ENCODE peak calls at places on chromosomes 7 and 10, in six cellular contexts. V is fibroblast of lung, S is body of pancreas, K is PC-3, N is cardiac fibroblast, D is cardiac muscle cell. Y is an unnamed sample.

GRCh38 chr10:16314259-16314658 is 122.6 kb upstream of the PTER start:
- DNase-seq in N (no peak), S (no peak), D (no peak), K (no peak), V (no peak), Y (no peak)

GRCh38 chr10:79383974-79384606 is 36.8 kb downstream of the PPIF start:
- DNase-seq in D (no peak), N (no peak), K (no peak), V (no peak), S (no peak), Y (no peak)

GRCh38 chr10:34081948-34082347 is 733.1 kb downstream of the PARD3 start:
- DNase-seq in S (no peak), K (peak), D (no peak), N (no peak), V (no peak), Y (no peak)

GRCh38 chr7:91569702-91570457 is 305.6 kb downstream of the FZD1 start:
- DNase-seq in K (peak), V (peak), D (no peak), S (no peak), N (peak), Y (no peak)

GRCh38 chr7:95027181-95027872 is 119.9 kb downstream of the PPP1R9A start:
- DNase-seq in N (no peak), K (no peak), S (no peak), D (no peak), V (no peak), Y (no peak)

GRCh38 chr10:6148908-6149307 is 53.8 kb upstream of the PFKFB3 start:
- DNase-seq in N (no peak), S (no peak), D (no peak), K (peak), V (no peak), Y (no peak)

GRCh38 chr7:92360387-92360786 is 86.9 kb upstream of the GATAD1 start:
- DNase-seq in D (no peak), V (no peak), S (no peak), N (no peak), K (no peak), Y (no peak)

GRCh38 chr10:60856405-60856804 is 78.1 kb downstream of the CDK1 start:
- DNase-seq in V (no peak), K (no peak), S (no peak), D (no peak), N (no peak), Y (no peak)

GRCh38 chr7:5528071-5528814 is 104.6 kb upstream of the TNRC18 start:
- DNase-seq in S (peak), N (peak), V (peak), D (peak), K (no peak), Y (no peak)

GRCh38 chr10:102603946-102604345 is 40.3 kb upstream of the TRIM8 start:
- DNase-seq in V (peak), K (no peak), N (peak), D (peak), S (no peak), Y (no peak)

GRCh38 chr7:16657656-16658279 is 11.8 kb downstream of the BZW2 start:
- DNase-seq in D (peak), N (peak), V (peak), K (peak), S (peak), Y (no peak)

GRCh38 chr7:157983442-157984137 is 604.0 kb downstream of the PTPRN2 start:
- DNase-seq in K (no peak), V (no peak), S (peak), N (no peak), D (no peak), Y (no peak)

GRCh38 chr10:113232928-113233511 is 283.0 kb downstream of the TCF7L2 start:
- DNase-seq in V (no peak), S (no peak), N (no peak), K (no peak), D (peak), Y (no peak)

GRCh38 chr10:102815790-102816549 is 21.2 kb downstream of the CYP17A1 start:
- DNase-seq in S (peak), N (peak), K (no peak), D (peak), V (peak), Y (no peak)

GRCh38 chr7:73451780-73452398 is 18.3 kb downstream of the FZD9 start:
- DNase-seq in K (peak), N (peak), V (peak), D (peak), S (peak), Y (peak)

GRCh38 chr10:130339091-130339490 is 202.9 kb downstream of the GLRX3 start:
- DNase-seq in N (no peak), K (no peak), D (no peak), V (no peak), S (no peak), Y (no peak)

GRCh38 chr7:82472966-82473365 is 29.4 kb upstream of the CACNA2D1 start:
- DNase-seq in K (no peak), V (no peak), N (no peak), S (no peak), D (no peak), Y (no peak)

GRCh38 chr10:93746844-93747284 is 10.9 kb upstream of the LGI1 start:
- DNase-seq in D (peak), S (no peak), N (peak), V (peak), K (peak), Y (no peak)

GRCh38 chr7:121714559-121715303 is 158.2 kb upstream of the PTPRZ1 start:
- DNase-seq in D (no peak), S (peak), K (no peak), V (no peak), N (no peak), Y (no peak)

GRCh38 chr10:23412223-23412622 is 26.7 kb upstream of the OTUD1 start:
- DNase-seq in K (peak), N (peak), D (peak), S (no peak), V (peak), Y (no peak)

GRCh38 chr10:55410415-55410885 is 609.4 kb upstream of the PCDH15 start:
- DNase-seq in N (peak), S (peak), K (peak), D (peak), V (peak), Y (peak)

DNA sequence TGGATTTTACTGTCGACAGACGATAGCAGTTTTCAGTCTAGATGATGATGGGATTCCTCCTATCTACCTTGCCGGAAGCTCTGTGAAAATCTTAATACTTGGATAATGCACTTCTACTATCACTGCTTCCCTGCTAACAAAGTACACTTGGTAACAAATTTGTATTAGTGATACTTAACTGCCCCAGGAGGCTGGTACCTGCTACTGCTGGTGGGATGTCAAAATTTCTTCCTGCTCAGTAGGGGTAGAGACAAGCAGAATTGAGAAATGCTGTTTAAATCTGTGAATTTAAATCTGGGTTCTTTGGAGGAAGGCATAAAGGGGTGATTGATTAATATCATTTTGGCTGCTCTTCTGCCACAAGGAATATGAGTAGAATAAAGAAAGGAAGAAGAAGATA is 99.8 kb upstream of the STRIP2 start:
- DNase-seq in V (no peak), K (no peak), D (no peak), S (no peak), N (no peak), Y (no peak)
- TF ChIP-seq CTCF in V (no peak), K (no peak), D (no peak), S (no peak), N (no peak), Y (no peak)

GRCh38 chr10:117860823-117861222 is 185.9 kb downstream of the RAB11FIP2 start:
- DNase-seq in S (no peak), K (peak), N (peak), V (no peak), D (peak), Y (no peak)
- TF ChIP-seq CTCF in S (peak), K (peak), N (no peak), V (peak), D (peak), Y (peak)

GRCh38 chr10:14773551-14774213 is 1.0 kb downstream of the FAM107B start:
- DNase-seq in V (no peak), D (no peak), N (no peak), S (no peak), K (no peak), Y (no peak)
- TF ChIP-seq CTCF in V (peak), D (peak), N (peak), S (peak), K (no peak), Y (peak)

GRCh38 chr10:131427901-131428300 is 116.4 kb upstream of the TCERG1L start:
- DNase-seq in V (no peak), D (no peak), K (no peak), S (no peak), N (no peak), Y (no peak)
- TF ChIP-seq CTCF in V (no peak), D (no peak), K (no peak), S (no peak), N (no peak), Y (no peak)

DNA sequence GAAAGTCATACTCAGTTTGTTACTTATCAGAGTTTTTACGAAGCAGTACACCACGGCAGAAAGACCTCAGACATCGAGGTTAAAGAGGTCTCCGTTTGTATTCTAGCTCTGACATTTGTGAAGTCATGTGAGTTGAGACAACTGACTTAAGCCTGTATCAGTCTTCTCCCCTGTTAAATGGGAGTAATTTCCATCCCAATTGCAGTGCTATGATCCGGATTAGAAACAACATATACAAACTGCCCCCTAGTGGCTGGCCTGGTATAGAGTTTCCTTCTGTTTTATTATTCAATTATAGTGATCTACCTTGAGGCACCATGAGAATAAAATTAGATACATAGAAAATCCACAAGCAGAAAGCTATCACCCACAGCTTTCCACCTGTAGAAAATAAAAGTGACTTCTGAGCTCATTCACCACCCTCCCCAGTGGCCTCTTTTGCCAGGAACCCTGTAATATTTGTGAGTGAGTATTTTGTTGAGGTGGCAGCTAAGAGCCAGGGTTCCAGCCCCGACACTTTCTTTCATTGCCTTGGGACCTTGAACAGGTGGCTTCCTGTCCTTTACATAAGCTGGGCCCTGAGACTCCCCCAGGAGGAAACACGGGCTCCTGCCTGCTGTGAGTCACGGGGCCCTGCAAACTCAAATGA is 607.2 kb upstream of the MGMT start:
- DNase-seq in V (peak), N (peak), D (peak), S (no peak), K (peak), Y (peak)
- TF ChIP-seq CTCF in V (peak), N (peak), D (peak), S (peak), K (peak), Y (peak)

DNA sequence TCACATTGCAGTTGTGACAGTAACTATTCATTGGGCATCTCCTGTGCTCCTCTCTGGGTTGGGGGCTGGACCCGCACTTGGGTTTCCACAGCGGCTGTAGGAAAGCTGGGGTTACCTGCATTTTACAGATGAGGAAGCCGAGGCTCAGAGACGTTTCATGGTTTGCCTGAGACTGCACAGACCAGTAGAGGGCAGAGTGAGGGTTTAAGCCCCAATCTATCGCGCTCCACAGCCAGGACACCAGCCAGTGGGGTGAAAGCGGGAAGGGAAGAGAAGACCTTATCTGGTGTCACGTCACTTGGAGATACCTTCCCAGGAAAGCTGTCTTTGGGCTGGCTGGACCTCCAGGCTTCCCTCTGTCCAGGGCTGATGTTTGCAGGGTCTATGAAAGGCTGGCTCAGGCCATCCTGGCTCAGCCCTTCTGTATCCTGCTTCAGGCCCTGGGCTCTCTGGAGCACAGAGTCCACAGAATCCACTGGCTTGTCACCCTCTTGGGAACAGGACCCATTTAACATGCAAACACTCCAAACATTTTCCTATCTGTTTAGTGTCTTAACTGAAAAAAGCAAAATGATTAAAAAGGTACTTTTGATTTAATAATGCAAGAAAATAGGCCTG is 167.7 kb downstream of the EMX2 start:
- DNase-seq in K (no peak), V (no peak), S (no peak), N (no peak), D (no peak), Y (no peak)
- TF ChIP-seq CTCF in K (peak), V (no peak), S (no peak), N (no peak), D (no peak), Y (no peak)

GRCh38 chr7:127598318-127598717 is 4.8 kb downstream of the FSCN3 start:
- DNase-seq in V (no peak), D (peak), K (peak), S (no peak), N (no peak), Y (no peak)
- TF ChIP-seq CTCF in V (peak), D (peak), K (peak), S (peak), N (peak), Y (peak)

GRCh38 chr10:28663576-28664368 is 13.5 kb upstream of the BAMBI start:
- DNase-seq in D (peak), S (peak), V (peak), N (peak), K (peak), Y (peak)
- TF ChIP-seq CTCF in D (peak), S (peak), V (peak), N (peak), K (peak), Y (peak)